ENCODE peak calls at places on chromosome 16, in four cellular contexts. O, D, G and W are unnamed samples.

GRCh38 chr16:74608944-74609343 is 2.0 kb upstream of the GLG1 start:
- DNase-seq in G (no peak), D (no peak), O (no peak), W (no peak)

GRCh38 chr16:48632137-48632774 is 22.3 kb upstream of the N4BP1 start:
- DNase-seq in G (no peak), O (no peak), D (no peak), W (peak; percentile 80)

GRCh38 chr16:27579086-27579980 is 29.4 kb downstream of the KATNIP start:
- DNase-seq in O (no peak), G (no peak), D (no peak), W (peak; percentile 89)

GRCh38 chr16:80116711-80117110 is 424.1 kb upstream of the DYNLRB2 start:
- DNase-seq in O (no peak), D (no peak), G (no peak), W (no peak)

GRCh38 chr16:65075877-65076276 is 46.0 kb downstream of the CDH11 start:
- DNase-seq in O (no peak), G (no peak), D (no peak), W (no peak)

GRCh38 chr16:65196696-65197095 is 74.8 kb upstream of the CDH11 start:
- DNase-seq in D (no peak), G (no peak), O (no peak), W (no peak)

GRCh38 chr16:8194795-8195194 is 395.5 kb downstream of the TMEM114 start:
- DNase-seq in G (no peak), D (peak; percentile 33), O (peak; percentile 68), W (no peak)

GRCh38 chr16:76748698-76749097 is 442.3 kb upstream of the MON1B start:
- DNase-seq in D (no peak), O (no peak), G (no peak), W (no peak)

GRCh38 chr16:2905241-2905987 is 6.3 kb upstream of the FLYWCH1 start:
- DNase-seq in G (peak; percentile 99), O (peak; percentile 99), D (peak; percentile 99), W (peak; percentile 97)

GRCh38 chr16:82257990-82258389 is 88.0 kb upstream of the MPHOSPH6 start:
- DNase-seq in D (no peak), G (no peak), O (no peak), W (no peak)

GRCh38 chr16:68005786-68006286 is 6.6 kb upstream of the DPEP2 start:
- DNase-seq in O (no peak), D (no peak), G (no peak), W (no peak)

GRCh38 chr16:53785044-53785443 is 81.1 kb downstream of the FTO start:
- DNase-seq in O (no peak), D (no peak), G (no peak), W (no peak)

GRCh38 chr16:76265434-76266045 is 11.7 kb upstream of the CNTNAP4 start:
- DNase-seq in G (peak; percentile 6), O (peak; percentile 12), D (peak; percentile 31), W (peak; percentile 31)

GRCh38 chr16:67804853-67805542 is 1.4 kb downstream of the RANBP10 start:
- DNase-seq in O (no peak), D (no peak), G (no peak), W (peak; percentile 74)

GRCh38 chr16:3020247-3020603 is at the start of gene TNFRSF12A:
- DNase-seq in O (peak; percentile 90), D (no peak), G (peak; percentile 49), W (peak; percentile 66)

GRCh38 chr16:46974352-46974751 is 878 bp upstream of the DNAJA2 start:
- DNase-seq in G (no peak), O (peak; percentile 17), D (no peak), W (peak; percentile 54)

DNA sequence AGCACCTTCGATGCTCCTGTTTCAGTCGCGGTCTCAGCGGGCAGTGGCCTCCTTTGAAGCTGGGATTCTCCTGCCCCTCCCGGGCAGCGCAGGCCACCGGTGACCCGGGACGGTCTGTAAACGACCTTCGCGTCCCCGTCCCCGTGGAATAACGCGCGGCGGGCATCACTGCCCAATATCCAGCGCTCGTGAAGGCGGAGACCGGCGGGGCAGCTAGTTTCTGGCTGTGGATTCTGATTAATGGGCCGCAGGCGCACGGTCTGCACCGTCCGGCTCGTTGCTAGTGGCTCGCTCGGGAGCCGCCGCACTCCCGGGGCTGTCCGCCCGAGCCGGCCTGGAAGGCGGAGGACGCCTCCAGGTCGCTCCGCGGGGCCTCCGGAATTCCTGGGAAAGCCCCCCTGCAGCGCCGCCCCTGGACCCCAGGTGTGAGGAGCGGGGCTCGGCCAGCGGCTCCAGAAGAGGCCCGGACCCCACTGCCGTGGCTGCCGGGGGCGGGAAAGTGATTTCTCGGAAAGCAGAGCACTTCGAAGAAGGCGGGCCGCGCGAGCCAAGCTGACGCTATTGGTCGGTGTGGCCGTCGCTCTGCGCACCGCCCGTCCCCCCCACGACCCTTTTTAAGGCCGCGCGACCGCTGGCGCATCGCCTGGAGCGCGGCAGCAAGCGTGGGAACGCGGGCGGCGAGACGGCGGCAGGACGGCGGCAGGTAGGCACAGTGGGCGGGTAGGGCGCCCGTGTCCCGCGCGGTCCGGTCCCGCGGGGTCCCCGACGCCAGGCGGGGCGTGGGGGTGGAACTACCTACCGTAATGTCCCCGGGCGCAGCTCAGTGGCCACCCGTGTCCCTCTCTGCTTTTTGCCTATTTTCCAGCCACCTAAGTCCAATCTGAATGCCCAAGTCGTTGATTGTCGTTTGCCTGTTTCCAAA is at the start of gene IRF8:
- DNase-seq in D (no peak), O (no peak), G (no peak), W (no peak)
- TF ChIP-seq RAD21 in D (no peak), O (no peak), G (no peak), W (no peak)

DNA sequence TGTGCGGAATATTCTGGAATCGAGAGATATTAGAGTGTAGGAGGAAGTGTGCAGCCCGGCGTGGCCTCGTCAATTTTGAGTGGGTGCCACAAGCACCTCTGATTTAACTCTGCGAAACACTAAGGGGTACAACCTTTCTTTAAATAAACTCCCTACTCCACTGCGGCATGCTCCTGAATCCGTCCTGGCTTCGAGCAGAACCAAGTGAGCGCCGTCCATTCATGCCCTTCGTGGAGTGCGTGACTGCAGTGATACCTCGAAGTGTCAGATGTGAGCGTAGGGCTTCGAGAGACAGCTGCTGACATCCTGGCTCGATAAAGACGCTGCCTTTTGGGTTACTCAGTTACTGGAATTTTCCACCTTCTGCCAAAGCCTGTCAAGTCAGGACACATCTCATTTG is 128.8 kb downstream of the FOXL1 start:
- DNase-seq in O (no peak), D (no peak), G (no peak), W (no peak)
- TF ChIP-seq CEBPB in O (no peak), D (no peak), G (no peak), W (no peak)

GRCh38 chr16:4882261-4882632 is 35.0 kb downstream of the UBN1 start:
- DNase-seq in O (no peak), D (no peak), G (no peak), W (no peak)
- TF ChIP-seq FOSL1 in O (no peak), D (no peak), G (no peak), W (no peak)

DNA sequence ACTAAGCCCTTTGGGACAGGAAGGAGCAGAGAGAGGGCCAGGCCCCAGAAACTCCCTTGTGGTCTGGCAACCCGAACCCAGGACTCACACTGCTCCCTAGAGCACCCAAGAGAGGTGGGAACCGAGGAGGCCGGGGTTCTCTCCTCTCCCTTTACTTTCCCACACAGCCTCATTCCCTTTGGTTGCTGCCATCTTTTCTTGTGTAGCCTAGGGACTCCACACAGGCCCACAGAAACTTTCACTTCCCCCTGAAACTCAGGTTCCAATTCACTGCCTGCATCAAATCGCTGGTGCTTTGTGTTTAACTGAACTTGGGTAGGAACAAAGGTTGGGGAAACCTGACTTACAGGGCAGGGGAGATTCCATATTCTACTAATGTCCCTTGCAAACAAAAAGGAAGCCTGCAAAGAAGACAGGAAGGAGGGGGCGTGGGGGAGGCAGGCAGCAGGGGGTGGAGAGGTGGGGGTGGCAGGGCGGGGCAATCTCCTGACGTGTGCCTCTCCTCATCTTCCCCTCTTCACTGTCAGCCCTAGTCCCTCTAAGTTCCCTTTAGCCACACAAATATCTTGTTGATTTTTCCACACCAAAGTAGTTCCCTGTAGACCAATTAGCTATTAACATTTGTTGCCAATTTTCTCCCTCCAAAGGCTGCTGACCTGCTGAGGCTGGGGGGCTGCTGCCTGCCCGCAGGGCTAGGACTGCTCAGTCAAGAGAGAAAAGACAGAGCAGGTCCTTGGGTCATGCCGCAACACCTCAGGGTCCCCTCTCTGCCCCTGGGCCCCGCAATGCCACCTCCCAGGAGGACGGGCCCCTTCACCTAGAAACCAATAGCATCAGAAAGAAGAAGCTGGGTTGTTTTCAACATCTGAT is 8.0 kb downstream of the ST3GAL2 start:
- DNase-seq in G (no peak), D (no peak), O (peak; percentile 87), W (peak; percentile 48)
- TF ChIP-seq RAD21 in G (no peak), D (no peak), O (no peak), W (no peak)

DNA sequence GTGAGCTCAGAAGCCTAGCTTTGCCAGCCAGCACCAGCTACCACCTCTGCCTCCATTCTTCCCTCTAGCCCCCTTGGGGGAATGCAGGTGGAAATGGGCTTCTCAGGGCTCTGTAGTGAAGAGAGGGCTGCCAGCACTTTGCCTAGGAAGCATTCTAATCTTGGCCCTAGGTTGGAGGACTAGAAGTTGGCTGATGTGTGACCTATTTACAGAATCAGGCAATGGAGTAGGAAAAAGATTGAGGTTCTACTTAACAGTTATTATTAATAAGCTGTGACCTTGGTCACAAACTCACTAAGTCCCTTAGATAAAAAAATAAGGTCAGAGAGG is 19.9 kb downstream of the DHX38 start:
- DNase-seq in O (no peak), G (no peak), D (no peak), W (no peak)
- TF ChIP-seq CEBPB in O (no peak), G (no peak), D (no peak), W (no peak)

DNA sequence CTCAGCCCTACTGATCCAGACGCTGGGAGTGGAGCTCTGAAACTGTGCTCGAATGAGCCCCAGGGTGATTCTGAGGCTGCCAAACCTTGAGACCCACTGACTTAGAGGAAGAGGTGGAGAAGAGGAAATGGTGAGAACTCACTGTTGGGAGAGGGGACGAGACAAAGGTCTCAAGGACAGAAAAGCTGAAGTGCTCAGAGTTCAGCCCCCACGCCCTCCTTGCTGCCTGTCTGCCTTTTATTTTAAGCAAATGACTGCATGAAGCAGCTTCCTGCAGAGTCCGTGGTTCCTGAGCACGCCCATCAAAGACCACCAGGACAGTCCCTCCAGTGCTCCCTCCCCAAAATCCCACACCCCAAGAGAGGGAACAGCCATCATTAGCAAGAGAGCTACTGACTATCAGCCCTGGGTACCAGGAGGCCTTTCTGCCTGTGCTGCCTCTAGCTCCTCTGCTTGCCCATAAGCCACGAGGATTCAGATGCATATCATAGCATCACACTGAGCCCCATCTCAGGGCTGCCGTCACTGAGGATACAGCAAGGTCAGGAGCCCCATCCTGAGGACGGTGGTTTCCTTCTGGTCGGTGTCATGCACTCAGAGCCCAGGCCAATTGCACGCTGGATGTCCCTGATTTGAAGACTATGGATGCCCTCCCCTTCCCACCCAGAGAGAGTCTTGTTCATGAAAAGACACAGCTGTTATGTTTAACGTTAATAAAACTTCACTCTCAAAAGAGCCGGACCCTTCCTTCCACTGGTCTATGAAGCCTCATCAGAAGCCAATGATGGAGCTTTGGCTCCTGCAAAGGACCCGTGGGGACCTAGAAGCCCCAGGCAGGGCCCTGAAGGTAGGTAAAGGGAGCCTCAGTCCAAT is 20.1 kb downstream of the COTL1 start:
- DNase-seq in O (no peak), G (no peak), D (no peak), W (no peak)
- TF ChIP-seq FOSL1 in O (no peak), G (no peak), D (no peak), W (no peak)

GRCh38 chr16:11405331-11406176 is 60.3 kb downstream of the RMI2 start:
- DNase-seq in G (peak; percentile 34), O (peak; percentile 63), D (peak; percentile 44), W (peak; percentile 67)
- TF ChIP-seq RAD21 in G (peak; percentile 57), O (no peak), D (peak; percentile 47), W (peak; percentile 65)